ENCODE peak calls at places on chromosomes 3 and 15, in four cellular contexts. One of them, this sample, is unnamed. For H3K4me1 and H3K27me3, the result is how much of the 10 kb centered on the place peaks cover.

GRCh38 chr3:166111562-166111961 is 274.3 kb upstream of the BCHE start:
- DNase-seq in psoas muscle: no peak
- DNase-seq in heart right ventricle: no peak
- DNase-seq in left ventricle myocardium inferior: no peak
- DNase-seq in this sample: no peak

GRCh38 chr15:40695469-40695910 is 516 bp downstream of the RAD51 start:
- DNase-seq in heart right ventricle: no peak
- DNase-seq in left ventricle myocardium inferior: no peak
- DNase-seq in psoas muscle: no peak
- DNase-seq in this sample: no peak

GRCh38 chr3:187519428-187519890 is 150.7 kb downstream of the SST start:
- DNase-seq in left ventricle myocardium inferior: no peak
- DNase-seq in heart right ventricle: no peak
- DNase-seq in psoas muscle: no peak
- DNase-seq in this sample: no peak

GRCh38 chr15:31341501-31342195 is 15.0 kb downstream of the KLF13 start:
- DNase-seq in psoas muscle: no peak
- DNase-seq in left ventricle myocardium inferior: no peak
- DNase-seq in heart right ventricle: no peak
- DNase-seq in this sample: no peak

GRCh38 chr3:112304611-112305010 is 10.6 kb upstream of the SLC9C1 start:
- DNase-seq in psoas muscle: no peak
- DNase-seq in left ventricle myocardium inferior: no peak
- DNase-seq in heart right ventricle: no peak
- DNase-seq in this sample: no peak

GRCh38 chr15:60299452-60300047 is 98.2 kb downstream of the ANXA2 start:
- DNase-seq in psoas muscle: no peak
- DNase-seq in heart right ventricle: no peak
- DNase-seq in left ventricle myocardium inferior: no peak
- DNase-seq in this sample: no peak

GRCh38 chr3:168654700-168655099 is 559.0 kb upstream of the GOLIM4 start:
- DNase-seq in psoas muscle: no peak
- DNase-seq in left ventricle myocardium inferior: no peak
- DNase-seq in heart right ventricle: no peak
- DNase-seq in this sample: no peak

GRCh38 chr15:32649336-32649735 is 7.8 kb downstream of the SCG5 start:
- DNase-seq in heart right ventricle: no peak
- DNase-seq in psoas muscle: no peak
- DNase-seq in left ventricle myocardium inferior: no peak
- DNase-seq in this sample: no peak

GRCh38 chr3:46671541-46672348 is 21.7 kb downstream of the ALS2CL start:
- DNase-seq in left ventricle myocardium inferior: peak
- DNase-seq in psoas muscle: no peak
- DNase-seq in heart right ventricle: peak
- DNase-seq in this sample: peak

GRCh38 chr15:68332266-68332665 is 54.7 kb downstream of the FEM1B start:
- DNase-seq in psoas muscle: no peak
- DNase-seq in heart right ventricle: no peak
- DNase-seq in left ventricle myocardium inferior: no peak
- DNase-seq in this sample: no peak

GRCh38 chr3:123618768-123619484 is 34.1 kb upstream of the HACD2 start:
- DNase-seq in psoas muscle: peak
- DNase-seq in heart right ventricle: peak
- DNase-seq in left ventricle myocardium inferior: peak
- DNase-seq in this sample: peak

GRCh38 chr15:92115834-92116233 is 262.3 kb downstream of the SLCO3A1 start:
- DNase-seq in heart right ventricle: no peak
- DNase-seq in left ventricle myocardium inferior: no peak
- DNase-seq in psoas muscle: no peak
- DNase-seq in this sample: no peak

GRCh38 chr3:129016725-129017530 is 15.8 kb downstream of the EFCC1 start:
- DNase-seq in psoas muscle: peak
- DNase-seq in heart right ventricle: peak
- DNase-seq in left ventricle myocardium inferior: peak
- DNase-seq in this sample: no peak

GRCh38 chr3:72949016-72949415 is 47.6 kb upstream of the PPP4R2 start:
- DNase-seq in left ventricle myocardium inferior: no peak
- DNase-seq in heart right ventricle: no peak
- DNase-seq in psoas muscle: no peak
- DNase-seq in this sample: no peak

GRCh38 chr3:170012683-170013400 is 25.0 kb upstream of the GPR160 start:
- DNase-seq in heart right ventricle: no peak
- DNase-seq in left ventricle myocardium inferior: no peak
- DNase-seq in psoas muscle: no peak
- DNase-seq in this sample: no peak

GRCh38 chr3:121592856-121593702 is at the start of gene FBXO40:
- DNase-seq in heart right ventricle: peak
- DNase-seq in psoas muscle: peak
- DNase-seq in left ventricle myocardium inferior: peak
- DNase-seq in this sample: no peak

GRCh38 chr3:108322352-108322751 is 26.0 kb downstream of the HHLA2 start:
- DNase-seq in heart right ventricle: no peak
- DNase-seq in left ventricle myocardium inferior: no peak
- DNase-seq in psoas muscle: no peak
- DNase-seq in this sample: no peak

GRCh38 chr3:161268601-161269000 is 47.5 kb downstream of the NMD3 start:
- DNase-seq in psoas muscle: no peak
- DNase-seq in left ventricle myocardium inferior: no peak
- DNase-seq in heart right ventricle: no peak
- DNase-seq in this sample: no peak

GRCh38 chr15:78033864-78034263 is 43.6 kb downstream of the TBC1D2B start:
- DNase-seq in psoas muscle: no peak
- DNase-seq in heart right ventricle: no peak
- DNase-seq in left ventricle myocardium inferior: no peak
- DNase-seq in this sample: no peak
- H3K4me1 ChIP-seq in psoas muscle: under half
- H3K4me1 ChIP-seq in heart right ventricle: under half
- H3K4me1 ChIP-seq in left ventricle myocardium inferior: half or more
- H3K4me1 ChIP-seq in this sample: under half

GRCh38 chr15:76343313-76343996 is 6.9 kb downstream of the ISL2 start:
- DNase-seq in psoas muscle: no peak
- DNase-seq in heart right ventricle: no peak
- DNase-seq in left ventricle myocardium inferior: no peak
- DNase-seq in this sample: no peak

GRCh38 chr15:76345880-76346665 is 9.5 kb downstream of the ISL2 start:
- DNase-seq in heart right ventricle: no peak
- DNase-seq in left ventricle myocardium inferior: no peak
- DNase-seq in psoas muscle: no peak
- DNase-seq in this sample: no peak

GRCh38 chr15:76346666-76347506 is 10.3 kb downstream of the ISL2 start:
- DNase-seq in left ventricle myocardium inferior: no peak
- DNase-seq in psoas muscle: no peak
- DNase-seq in heart right ventricle: no peak
- DNase-seq in this sample: no peak

GRCh38 chr15:76347507-76348055 is 11.0 kb downstream of the ISL2 start:
- DNase-seq in psoas muscle: no peak
- DNase-seq in left ventricle myocardium inferior: no peak
- DNase-seq in heart right ventricle: no peak
- DNase-seq in this sample: no peak

DNA sequence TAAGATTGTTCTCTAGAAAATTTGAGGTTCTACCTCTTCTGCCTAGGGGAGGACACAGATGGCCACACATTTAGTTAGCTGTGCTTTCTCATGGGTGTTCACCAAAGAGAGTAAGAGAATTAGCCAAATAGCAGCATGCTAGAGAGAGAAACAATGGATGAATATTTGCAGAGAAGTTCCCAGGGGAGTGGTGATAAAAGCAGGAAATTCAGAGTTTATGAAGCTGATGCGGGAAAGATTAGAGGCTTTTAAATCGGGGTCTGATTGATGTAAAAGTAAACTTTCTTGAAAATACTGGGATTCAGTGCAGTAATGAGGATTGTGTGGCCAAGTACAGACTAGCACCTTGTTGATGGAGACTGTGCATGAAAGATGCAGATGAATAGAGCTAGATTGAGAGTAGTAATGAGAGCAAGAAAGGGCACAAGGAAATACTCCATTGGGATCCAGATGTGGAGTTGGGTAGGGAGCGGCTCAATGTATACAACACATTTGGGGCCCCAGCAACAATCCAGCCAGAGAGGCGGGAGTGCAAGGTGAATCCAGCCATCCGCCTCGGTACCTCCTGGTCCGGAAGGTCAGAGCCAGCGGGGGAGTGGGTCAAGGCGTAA is 8.8 kb downstream of the ISL2 start:
- DNase-seq in psoas muscle: no peak
- DNase-seq in left ventricle myocardium inferior: no peak
- DNase-seq in heart right ventricle: no peak
- DNase-seq in this sample: no peak
- H3K27me3 ChIP-seq in psoas muscle: half or more
- H3K27me3 ChIP-seq in left ventricle myocardium inferior: half or more
- H3K27me3 ChIP-seq in heart right ventricle: half or more
- H3K27me3 ChIP-seq in this sample: under half

GRCh38 chr15:70490838-70491155 is 272.6 kb downstream of the UACA start:
- DNase-seq in left ventricle myocardium inferior: no peak
- DNase-seq in psoas muscle: no peak
- DNase-seq in heart right ventricle: no peak
- DNase-seq in this sample: peak
- H3K4me1 ChIP-seq in left ventricle myocardium inferior: under half
- H3K4me1 ChIP-seq in psoas muscle: under half
- H3K4me1 ChIP-seq in heart right ventricle: under half
- H3K4me1 ChIP-seq in this sample: under half

GRCh38 chr3:27720899-27721716 is 1.0 kb downstream of the EOMES start:
- DNase-seq in psoas muscle: no peak
- DNase-seq in left ventricle myocardium inferior: no peak
- DNase-seq in heart right ventricle: no peak
- DNase-seq in this sample: no peak
- H3K27me3 ChIP-seq in psoas muscle: half or more
- H3K27me3 ChIP-seq in left ventricle myocardium inferior: half or more
- H3K27me3 ChIP-seq in heart right ventricle: half or more
- H3K27me3 ChIP-seq in this sample: under half